ENCODE peak calls at places on chromosomes 4 and X, in nine cellular contexts. I is HCT116, Q is right lobe of liver, F is body of pancreas, U is A549, N is upper lobe of left lung, C is GM12878, A is heart left ventricle, K is IMR-90. H is an unnamed sample.

GRCh38 chrX:57453901-57454300 is 137.9 kb upstream of the ZXDB start:
- ATAC-seq in I (peak), Q (peak), F (no peak), U (no peak), N (no peak), C (peak), A (peak), K (no peak), H (no peak)

GRCh38 chr4:9989918-9990635 is 31.2 kb downstream of the SLC2A9 start:
- ATAC-seq in I (no peak), Q (peak), F (no peak), U (no peak), N (no peak), C (peak), A (peak), K (no peak), H (no peak)

GRCh38 chr4:68732653-68733466 is 62.4 kb upstream of the UGT2B15 start:
- ATAC-seq in I (no peak), Q (peak), F (peak), U (peak), N (peak), C (peak), A (no peak), K (no peak), H (no peak)

GRCh38 chr4:15402146-15402545 is 25.7 kb upstream of the C1QTNF7 start:
- ATAC-seq in I (no peak), Q (no peak), F (no peak), U (no peak), N (no peak), C (no peak), A (no peak), K (peak), H (peak)

GRCh38 chr4:732480-732879 is 26.8 kb downstream of the PCGF3 start:
- ATAC-seq in I (peak), Q (no peak), F (no peak), U (no peak), N (peak), C (no peak), A (no peak), K (no peak), H (no peak)

GRCh38 chr4:76341063-76341462 is 34.5 kb downstream of the STBD1 start:
- ATAC-seq in I (no peak), Q (no peak), F (no peak), U (no peak), N (peak), C (no peak), A (peak), K (peak), H (peak)

GRCh38 chrX:14920196-14920595 is 47.0 kb downstream of the MOSPD2 start:
- ATAC-seq in I (no peak), Q (no peak), F (no peak), U (no peak), N (no peak), C (no peak), A (no peak), K (no peak), H (no peak)

GRCh38 chrX:152817082-152817744 is 13.3 kb downstream of the CETN2 start:
- ATAC-seq in I (peak), Q (peak), F (no peak), U (peak), N (no peak), C (peak), A (no peak), K (peak), H (no peak)

GRCh38 chr4:10811992-10812391 is 127.4 kb upstream of the CLNK start:
- ATAC-seq in I (no peak), Q (no peak), F (no peak), U (no peak), N (no peak), C (no peak), A (no peak), K (no peak), H (no peak)

GRCh38 chr4:122643257-122643656 is 22.4 kb upstream of the IL21 start:
- ATAC-seq in I (no peak), Q (no peak), F (no peak), U (no peak), N (no peak), C (no peak), A (no peak), K (no peak), H (no peak)

GRCh38 chrX:136858007-136858756 is 22.3 kb downstream of the RBMX start:
- ATAC-seq in I (no peak), Q (no peak), F (no peak), U (no peak), N (no peak), C (no peak), A (no peak), K (no peak), H (no peak)

GRCh38 chr4:127852661-127853060 is 28.0 kb upstream of the PLK4 start:
- ATAC-seq in I (no peak), Q (no peak), F (no peak), U (no peak), N (no peak), C (no peak), A (no peak), K (no peak), H (no peak)

DNA sequence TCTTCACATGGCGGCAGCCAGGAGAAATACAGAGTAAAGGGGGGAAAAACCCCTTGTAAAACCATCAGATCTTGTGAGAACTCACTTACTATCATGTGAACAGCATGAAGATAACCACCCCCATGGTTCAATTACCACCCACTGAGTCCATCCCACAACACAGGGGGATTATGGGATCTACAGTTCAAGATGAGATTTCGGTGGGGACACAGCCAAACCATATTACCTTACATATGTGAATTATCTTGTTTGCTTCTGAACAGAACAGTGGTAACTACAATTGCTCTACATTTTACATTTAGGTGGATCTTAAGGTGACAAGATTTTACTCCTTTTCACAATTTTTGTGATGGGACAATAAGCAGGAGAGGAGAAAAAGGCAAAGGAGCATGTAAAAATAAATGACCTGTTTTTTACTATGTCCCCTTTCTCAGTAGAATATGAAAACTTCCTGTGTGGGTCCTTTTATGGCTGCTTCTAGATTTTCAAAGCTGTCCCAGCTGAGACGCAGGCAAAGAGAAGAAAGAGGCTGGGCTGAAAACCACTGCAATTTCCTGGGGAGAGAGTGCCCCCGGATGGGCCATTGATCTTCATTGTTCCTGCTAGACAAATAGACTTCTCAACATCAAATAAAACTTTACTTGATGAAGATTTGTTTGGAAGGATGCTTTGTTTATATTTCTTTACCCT is 45.9 kb upstream of the PGM2 start:
- ATAC-seq in I (no peak), Q (peak), F (no peak), U (no peak), N (no peak), C (no peak), A (no peak), K (no peak), H (no peak)
- TF ChIP-seq CTCF in I (no peak), Q (no peak), F (no peak), U (no peak), N (no peak), C (peak), A (no peak), K (no peak), H (no peak)

DNA sequence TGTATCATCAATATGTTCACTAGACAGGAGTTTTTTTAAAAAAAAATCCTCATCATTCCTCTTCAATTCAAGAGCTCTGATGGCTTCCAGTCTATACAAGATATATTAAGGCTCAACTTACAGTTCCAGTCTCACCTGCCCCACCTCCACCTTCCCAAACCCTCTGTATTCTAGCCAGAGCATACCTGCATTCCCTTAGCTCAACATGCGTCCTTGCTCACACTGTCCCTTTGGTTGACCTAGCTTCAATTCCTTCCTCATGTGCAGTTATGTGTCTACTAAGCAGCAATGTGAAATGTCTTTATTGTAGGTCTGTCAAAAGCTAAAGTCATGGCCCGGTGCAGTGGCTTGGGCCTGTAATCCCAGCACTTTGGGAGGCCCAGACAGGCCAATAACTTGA is 10.8 kb downstream of the DHX15 start:
- ATAC-seq in I (no peak), Q (no peak), F (no peak), U (no peak), N (no peak), C (no peak), A (no peak), K (no peak), H (no peak)
- TF ChIP-seq POLR2A in I (no peak), Q (no peak), F (no peak), U (no peak), N (no peak), C (no peak), A (no peak), K (no peak), H (no peak)

GRCh38 chr4:74934016-74934821 is 1.3 kb downstream of the PARM1 start:
- ATAC-seq in I (no peak), Q (peak), F (peak), U (peak), N (peak), C (peak), A (peak), K (no peak), H (no peak)
- H3K4me3 ChIP-seq in I (peak), Q (peak), F (peak), U (peak), N (peak), C (peak), A (peak), K (peak), H (peak)

GRCh38 chr4:139725236-139725635 is 59.6 kb downstream of the MGST2 start:
- ATAC-seq in I (no peak), Q (no peak), F (no peak), U (no peak), N (no peak), C (no peak), A (no peak), K (no peak), H (no peak)
- TF ChIP-seq CTCF in I (no peak), Q (no peak), F (no peak), U (no peak), N (no peak), C (no peak), A (no peak), K (no peak), H (no peak)

H was measured in gastroesophageal sphincter.